ENCODE peak calls at places on chromosomes 3 and 15, in five cellular contexts. Y is cardiac muscle cell, A is GM23338, H is fibroblast of lung, G is suprapubic skin. L is an unnamed sample.

GRCh38 chr3:38602576-38603250 is 46.8 kb downstream of the SCN5A start:
- DNase-seq in H (no peak), A (no peak), G (no peak), Y (no peak), L (no peak)

GRCh38 chr3:440826-441225 is 244.3 kb downstream of the CHL1 start:
- DNase-seq in G (no peak), Y (no peak), H (no peak), A (no peak), L (no peak)

GRCh38 chr15:34691024-34691423 is 63.8 kb downstream of the GJD2 start:
- DNase-seq in A (no peak), H (peak), Y (no peak), G (no peak), L (no peak)

GRCh38 chr3:149657796-149658443 is at the start of gene WWTR1:
- DNase-seq in G (peak), H (peak), Y (peak), A (peak), L (peak)

GRCh38 chr3:123535580-123535979 is 49.3 kb downstream of the HACD2 start:
- DNase-seq in A (no peak), Y (peak), G (no peak), H (peak), L (no peak)

GRCh38 chr3:116270053-116270452 is 175.2 kb downstream of the LSAMP start:
- DNase-seq in Y (peak), H (peak), G (no peak), A (no peak), L (no peak)

GRCh38 chr3:139202226-139202958 is 141.4 kb upstream of the MRPS22 start:
- DNase-seq in H (no peak), G (no peak), A (peak), Y (no peak), L (no peak)

GRCh38 chr3:81300324-81300927 is 461.0 kb downstream of the GBE1 start:
- DNase-seq in H (no peak), G (no peak), Y (no peak), A (no peak), L (no peak)

GRCh38 chr3:132399054-132399929 is 18.0 kb upstream of the DNAJC13 start:
- DNase-seq in G (no peak), H (peak), Y (peak), A (peak), L (no peak)

GRCh38 chr15:89495638-89496145 is 691 bp downstream of the RHCG start:
- DNase-seq in A (no peak), G (peak), Y (no peak), H (no peak), L (no peak)

GRCh38 chr15:69815793-69816192 is 281.9 kb downstream of the TLE3 start:
- DNase-seq in H (no peak), G (no peak), A (no peak), Y (no peak), L (no peak)

GRCh38 chr3:99637041-99637380 is 1.4 kb upstream of the COL8A1 start:
- DNase-seq in A (peak), G (no peak), H (no peak), Y (peak), L (no peak)

GRCh38 chr15:31452595-31453557 is 126.2 kb downstream of the KLF13 start:
- DNase-seq in G (no peak), H (no peak), Y (no peak), A (no peak), L (no peak)

GRCh38 chr3:188283347-188283746 is 129.4 kb downstream of the LPP start:
- DNase-seq in Y (peak), G (no peak), A (no peak), H (peak), L (no peak)

GRCh38 chr3:4494807-4495200 is 1.7 kb downstream of the ITPR1 start:
- DNase-seq in Y (no peak), G (no peak), H (no peak), A (no peak), L (no peak)

GRCh38 chr3:177333535-177334495 is 136.5 kb upstream of the TBL1XR1 start:
- DNase-seq in A (no peak), H (peak), G (no peak), Y (peak), L (no peak)

GRCh38 chr3:67018789-67019525 is 20.9 kb downstream of the KBTBD8 start:
- DNase-seq in A (no peak), G (no peak), Y (peak), H (no peak), L (no peak)

GRCh38 chr15:49288411-49288810 is 118.4 kb downstream of the GALK2 start:
- DNase-seq in A (no peak), H (peak), Y (no peak), G (no peak), L (no peak)

GRCh38 chr3:37435572-37435971 is 261.2 kb upstream of the LRRFIP2 start:
- DNase-seq in H (no peak), G (no peak), Y (no peak), A (peak), L (no peak)

GRCh38 chr15:74950078-74951000 is 6.2 kb downstream of the RPP25 start:
- DNase-seq in Y (peak), H (peak), G (peak), A (peak), L (no peak)

GRCh38 chr15:25176991-25177954 is 222.5 kb downstream of the SNRPN start:
- DNase-seq in Y (no peak), A (no peak), G (peak), H (no peak), L (no peak)

GRCh38 chr15:79932447-79932846 is 35.6 kb upstream of the MTHFS start:
- DNase-seq in A (no peak), Y (peak), H (peak), G (no peak), L (no peak)

GRCh38 chr15:89385596-89386242 is 51.1 kb upstream of the POLG start:
- DNase-seq in H (peak), Y (peak), G (no peak), A (no peak), L (no peak)

GRCh38 chr3:155032918-155033317 is 47.2 kb upstream of the MME start:
- DNase-seq in A (peak), G (no peak), Y (peak), H (peak), L (no peak)

GRCh38 chr3:140916603-140917002 is 25.0 kb upstream of the SLC25A36 start:
- DNase-seq in A (no peak), H (no peak), Y (no peak), G (no peak), L (no peak)

GRCh38 chr15:31472636-31473383 is 146.2 kb downstream of the KLF13 start:
- DNase-seq in Y (peak), A (no peak), G (no peak), H (peak), L (no peak)

GRCh38 chr15:39270976-39271375 is 309.9 kb upstream of the THBS1 start:
- DNase-seq in G (no peak), H (peak), Y (peak), A (no peak), L (no peak)

GRCh38 chr3:187072102-187072501 is 67.2 kb downstream of the RPL39L start:
- DNase-seq in G (no peak), A (no peak), Y (no peak), H (no peak), L (no peak)

GRCh38 chr3:8964436-8965370 is 1.4 kb upstream of the RAD18 start:
- DNase-seq in Y (peak), G (no peak), H (peak), A (peak), L (no peak)

GRCh38 chr15:65979316-65979715 is 110.0 kb downstream of the RAB11A start:
- DNase-seq in A (no peak), Y (no peak), H (peak), G (no peak), L (no peak)

GRCh38 chr3:13009132-13009945 is 63.9 kb downstream of the IQSEC1 start:
- DNase-seq in Y (peak), H (no peak), A (no peak), G (no peak), L (no peak)

GRCh38 chr3:71035314-71035713 is 548.2 kb downstream of the FOXP1 start:
- DNase-seq in A (no peak), G (no peak), H (peak), Y (peak), L (no peak)

GRCh38 chr3:8156138-8156537 is 345.5 kb upstream of the LMCD1 start:
- DNase-seq in H (no peak), A (no peak), Y (no peak), G (no peak), L (no peak)

GRCh38 chr15:77027697-77028450 is 32.9 kb downstream of the PSTPIP1 start:
- DNase-seq in G (peak), A (peak), Y (peak), H (peak), L (no peak)

GRCh38 chr15:29687939-29688884 is 134.1 kb downstream of the TJP1 start:
- DNase-seq in H (no peak), A (no peak), Y (no peak), G (no peak), L (no peak)

GRCh38 chr3:87468938-87469337 is 192.6 kb upstream of the POU1F1 start:
- DNase-seq in H (peak), G (no peak), Y (no peak), A (no peak), L (no peak)

GRCh38 chr15:77409259-77410156 is 10.4 kb downstream of the PEAK1 start:
- DNase-seq in G (no peak), H (peak), A (no peak), Y (peak), L (no peak)

GRCh38 chr15:69454953-69455352 is 2.3 kb downstream of the RPLP1 start:
- DNase-seq in G (no peak), A (no peak), Y (no peak), H (no peak), L (no peak)

GRCh38 chr3:122233109-122233952 is 49.9 kb downstream of the CASR start:
- DNase-seq in G (no peak), Y (no peak), A (no peak), H (no peak), L (no peak)

GRCh38 chr3:126977821-126978220 is 5.1 kb upstream of the PLXNA1 start:
- DNase-seq in Y (no peak), A (no peak), H (no peak), G (no peak), L (no peak)
- TF ChIP-seq CTCF in Y (no peak), A (no peak), H (no peak), G (no peak), L (no peak)

DNA sequence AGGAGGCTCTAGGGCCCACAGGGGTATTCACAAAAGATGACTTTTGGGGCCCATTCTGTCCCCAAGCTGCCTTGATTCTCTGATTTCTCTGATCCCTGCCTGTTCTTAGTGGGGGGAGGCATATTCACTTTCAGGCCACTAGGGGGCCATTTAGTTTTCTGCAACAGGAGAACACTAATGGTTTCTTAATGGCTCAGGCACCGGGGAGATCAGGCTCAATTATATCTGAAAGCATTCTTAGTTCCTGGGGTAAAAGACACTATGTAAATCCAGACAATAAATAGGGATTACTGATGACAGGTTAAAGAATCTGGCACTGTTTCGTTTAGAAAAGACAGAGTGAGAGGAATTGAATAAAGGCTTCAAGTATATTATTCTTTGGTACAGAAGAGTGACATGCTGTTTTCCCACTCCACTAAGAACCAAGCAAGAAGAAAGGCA is 2.5 kb upstream of the INAFM2 start:
- DNase-seq in G (no peak), A (peak), Y (peak), H (peak), L (no peak)
- H3K4me3 ChIP-seq in G (no peak), A (no peak), Y (no peak), H (no peak), L (no peak)

DNA sequence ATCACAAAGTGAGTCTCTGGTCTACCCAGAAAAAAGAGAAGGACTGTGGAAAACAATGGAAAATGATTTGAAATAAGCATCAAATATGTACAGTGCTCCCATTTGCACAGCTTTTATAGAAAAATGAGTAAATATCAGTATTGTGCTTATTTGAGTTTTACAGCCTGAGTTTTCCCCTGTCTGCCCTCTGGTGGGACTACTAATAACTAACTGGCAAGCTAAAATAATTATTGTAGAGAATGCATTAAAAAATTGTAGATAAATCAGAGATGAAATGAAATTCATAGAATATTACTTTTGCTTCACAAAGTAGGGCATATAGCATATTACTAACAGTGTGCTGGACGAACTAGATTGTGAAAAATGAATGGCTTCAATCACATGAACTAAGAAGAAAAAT is 287.1 kb downstream of the NAALADL2 start:
- DNase-seq in A (no peak), H (peak), G (no peak), Y (peak), L (no peak)
- TF ChIP-seq CTCF in A (no peak), H (peak), G (no peak), Y (peak), L (no peak)

DNA sequence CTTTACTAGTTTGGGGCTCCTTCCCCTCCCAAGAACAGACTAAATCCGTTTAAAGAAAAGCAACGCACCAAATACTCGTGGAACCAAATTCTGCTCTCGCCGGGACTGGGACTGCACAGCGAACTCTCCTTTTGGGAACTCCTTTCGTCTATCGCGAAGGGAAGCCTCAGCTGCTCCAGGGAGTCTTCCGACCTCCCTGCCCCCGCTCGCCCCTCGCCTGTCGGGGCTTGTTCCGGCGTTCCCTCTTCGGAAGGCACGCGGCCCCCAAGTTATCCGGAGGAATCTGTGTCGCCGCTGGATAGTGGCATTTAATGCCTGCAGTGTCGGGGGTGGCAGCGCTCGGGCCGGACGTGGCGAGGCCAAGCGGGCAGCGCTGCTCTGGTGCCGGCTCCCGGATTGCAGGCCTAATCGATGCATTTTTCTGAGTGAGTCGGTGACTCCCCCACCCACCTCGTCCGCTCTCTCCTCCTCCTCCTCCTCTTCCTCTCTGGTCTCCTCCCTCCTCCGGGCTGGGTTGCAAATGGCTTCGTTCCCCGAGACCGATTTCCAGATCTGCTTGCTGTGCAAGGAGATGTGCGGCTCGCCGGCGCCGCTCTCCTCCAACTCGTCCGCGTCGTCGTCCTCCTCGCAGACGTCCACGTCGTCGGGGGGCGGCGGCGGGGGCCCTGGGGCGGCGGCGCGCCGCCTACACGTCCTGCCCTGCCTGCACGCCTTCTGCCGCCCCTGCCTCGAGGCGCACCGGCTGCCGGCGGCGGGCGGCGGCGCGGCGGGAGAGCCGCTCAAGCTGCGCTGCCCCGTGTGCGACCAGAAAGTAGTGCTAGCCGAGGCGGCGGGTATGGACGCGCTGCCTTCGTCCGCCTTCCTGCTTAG is at the start of gene TRIM71:
- DNase-seq in A (no peak), G (peak), H (no peak), Y (no peak), L (no peak)
- H3K4me3 ChIP-seq in A (peak), G (peak), H (no peak), Y (peak), L (peak)

GRCh38 chr3:166900866-166901577 is 479.1 kb downstream of the ZBBX start:
- DNase-seq in H (no peak), Y (no peak), G (no peak), A (no peak), L (no peak)
- TF ChIP-seq CTCF in H (no peak), Y (no peak), G (no peak), A (no peak), L (no peak)

GRCh38 chr3:50289130-50289529 is 3.1 kb downstream of the IFRD2 start:
- DNase-seq in Y (no peak), G (no peak), H (no peak), A (no peak), L (no peak)
- H3K4me3 ChIP-seq in Y (no peak), G (no peak), H (no peak), A (no peak), L (no peak)

GRCh38 chr3:41507336-41508062 is 308.2 kb downstream of the CTNNB1 start:
- DNase-seq in H (no peak), G (no peak), A (peak), Y (no peak), L (no peak)

GRCh38 chr3:41502461-41502860 is 303.2 kb downstream of the CTNNB1 start:
- DNase-seq in A (no peak), H (no peak), G (no peak), Y (no peak), L (no peak)

GRCh38 chr3:41503998-41504623 is 304.8 kb downstream of the CTNNB1 start:
- DNase-seq in G (no peak), A (no peak), Y (no peak), H (no peak), L (no peak)

GRCh38 chr3:41508063-41508696 is 308.9 kb downstream of the CTNNB1 start:
- DNase-seq in H (peak), G (no peak), A (peak), Y (no peak), L (no peak)
- TF ChIP-seq CTCF in H (no peak), G (no peak), A (peak), Y (no peak), L (no peak)

DNA sequence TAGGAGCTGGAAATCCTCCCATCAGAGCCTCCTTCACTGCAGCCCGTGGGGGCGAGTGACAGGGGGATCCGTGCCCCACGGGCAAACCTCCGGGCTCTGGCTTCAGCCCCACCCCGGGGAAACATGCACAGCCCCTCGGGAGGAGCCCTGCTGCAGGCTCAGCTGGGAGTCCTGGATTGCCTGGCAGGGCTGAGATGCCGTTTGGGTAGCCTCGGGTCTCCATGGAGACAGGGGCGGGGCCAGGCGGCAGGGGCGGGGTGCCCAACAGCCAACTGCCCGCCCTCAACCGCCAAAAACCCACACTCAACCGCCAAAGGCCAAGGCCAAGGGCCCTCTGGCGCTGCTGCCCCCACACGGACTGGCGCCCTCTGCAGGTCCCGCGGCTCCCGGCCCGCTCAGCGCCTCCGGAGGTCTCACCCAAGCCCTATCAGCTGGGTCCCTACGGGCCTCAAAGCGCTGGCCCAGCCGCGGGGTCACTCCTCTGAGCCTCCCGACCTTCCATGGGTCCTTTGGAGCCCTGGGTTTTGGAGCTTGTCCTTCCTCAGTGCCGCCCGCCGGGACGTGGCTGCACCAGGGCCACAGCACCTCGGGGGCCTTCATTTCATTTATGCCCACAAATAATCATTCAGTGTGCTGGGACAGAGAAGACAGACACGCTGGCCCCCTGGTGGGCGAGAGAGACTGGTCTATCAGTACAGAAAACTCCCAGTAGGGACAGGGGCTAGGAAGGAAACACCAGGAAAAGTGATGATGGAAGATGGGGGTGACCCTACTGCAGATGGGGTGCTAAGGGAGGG is 33.5 kb upstream of the ACAD9 start:
- DNase-seq in H (peak), Y (peak), G (peak), A (peak), L (no peak)
- H3K4me3 ChIP-seq in H (peak), Y (no peak), G (peak), A (peak), L (peak)

GRCh38 chr3:58560771-58561311 is 16.4 kb downstream of the FAM107A start:
- DNase-seq in Y (peak), H (peak), A (peak), G (peak), L (no peak)
- TF ChIP-seq CTCF in Y (peak), H (peak), A (peak), G (no peak), L (no peak)

L was measured in esophagus squamous epithelium.